ENCODE peak calls at places on chromosomes 5 and 9, in seven cellular contexts. One of them, this sample, is unnamed.

GRCh38 chr5:142323480-142324376 is 1.1 kb downstream of the SPRY4 start:
- DNase-seq in uterus: no peak
- DNase-seq in Panc1: no peak
- DNase-seq in neural progenitor cell: peak; percentile 61
- DNase-seq in body of pancreas: no peak
- DNase-seq in fibroblast of lung: peak; percentile 54
- DNase-seq in right lobe of liver: peak; percentile 62
- DNase-seq in this sample: no peak

GRCh38 chr5:81850494-81850893 is 99.6 kb upstream of the SSBP2 start:
- DNase-seq in uterus: peak; percentile 52
- DNase-seq in Panc1: no peak
- DNase-seq in neural progenitor cell: no peak
- DNase-seq in body of pancreas: no peak
- DNase-seq in fibroblast of lung: peak; percentile 56
- DNase-seq in right lobe of liver: no peak
- DNase-seq in this sample: no peak

GRCh38 chr5:72662936-72663335 is 153.5 kb upstream of the TNPO1 start:
- DNase-seq in uterus: no peak
- DNase-seq in Panc1: no peak
- DNase-seq in neural progenitor cell: peak; percentile 50
- DNase-seq in body of pancreas: no peak
- DNase-seq in fibroblast of lung: no peak
- DNase-seq in right lobe of liver: no peak
- DNase-seq in this sample: no peak

GRCh38 chr9:88776717-88777497 is 214.4 kb upstream of the S1PR3 start:
- DNase-seq in uterus: no peak
- DNase-seq in Panc1: no peak
- DNase-seq in neural progenitor cell: no peak
- DNase-seq in body of pancreas: no peak
- DNase-seq in fibroblast of lung: peak; percentile 94
- DNase-seq in right lobe of liver: no peak
- DNase-seq in this sample: peak; percentile 91

GRCh38 chr5:66718374-66718977 is 122.3 kb downstream of the MAST4 start:
- DNase-seq in uterus: no peak
- DNase-seq in Panc1: no peak
- DNase-seq in neural progenitor cell: no peak
- DNase-seq in body of pancreas: no peak
- DNase-seq in fibroblast of lung: no peak
- DNase-seq in right lobe of liver: no peak
- DNase-seq in this sample: peak; percentile 73

GRCh38 chr5:154370119-154370518 is 75.7 kb upstream of the SAP30L start:
- DNase-seq in uterus: no peak
- DNase-seq in Panc1: no peak
- DNase-seq in neural progenitor cell: peak; percentile 24
- DNase-seq in body of pancreas: no peak
- DNase-seq in fibroblast of lung: peak; percentile 60
- DNase-seq in right lobe of liver: no peak
- DNase-seq in this sample: no peak

GRCh38 chr5:172953776-172954189 is 5.4 kb upstream of the RPL26L1 start:
- DNase-seq in uterus: no peak
- DNase-seq in Panc1: no peak
- DNase-seq in neural progenitor cell: no peak
- DNase-seq in body of pancreas: no peak
- DNase-seq in fibroblast of lung: peak; percentile 99
- DNase-seq in right lobe of liver: no peak
- DNase-seq in this sample: peak; percentile 80

GRCh38 chr5:122182491-122182921 is 53.2 kb downstream of the ZNF474 start:
- DNase-seq in uterus: peak; percentile 50
- DNase-seq in Panc1: no peak
- DNase-seq in neural progenitor cell: peak; percentile 15
- DNase-seq in body of pancreas: no peak
- DNase-seq in fibroblast of lung: peak; percentile 92
- DNase-seq in right lobe of liver: no peak
- DNase-seq in this sample: peak; percentile 94

GRCh38 chr5:87302061-87302460 is 34.4 kb downstream of the RASA1 start:
- DNase-seq in uterus: no peak
- DNase-seq in Panc1: no peak
- DNase-seq in neural progenitor cell: no peak
- DNase-seq in body of pancreas: no peak
- DNase-seq in fibroblast of lung: peak; percentile 60
- DNase-seq in right lobe of liver: no peak
- DNase-seq in this sample: peak; percentile 12

GRCh38 chr9:133532937-133533668 is 1.4 kb upstream of the ADAMTSL2 start:
- DNase-seq in uterus: peak; percentile 57
- DNase-seq in Panc1: peak; percentile 10
- DNase-seq in neural progenitor cell: peak; percentile 88
- DNase-seq in body of pancreas: peak; percentile 73
- DNase-seq in fibroblast of lung: peak; percentile 26
- DNase-seq in right lobe of liver: peak; percentile 78
- DNase-seq in this sample: no peak

GRCh38 chr9:2337602-2338001 is 284.0 kb upstream of the VLDLR start:
- DNase-seq in uterus: peak; percentile 22
- DNase-seq in Panc1: no peak
- DNase-seq in neural progenitor cell: no peak
- DNase-seq in body of pancreas: no peak
- DNase-seq in fibroblast of lung: no peak
- DNase-seq in right lobe of liver: no peak
- DNase-seq in this sample: no peak

GRCh38 chr9:128205296-128205944 is 2.2 kb downstream of the DNM1 start:
- DNase-seq in uterus: no peak
- DNase-seq in Panc1: no peak
- DNase-seq in neural progenitor cell: no peak
- DNase-seq in body of pancreas: no peak
- DNase-seq in fibroblast of lung: no peak
- DNase-seq in right lobe of liver: no peak
- DNase-seq in this sample: no peak

GRCh38 chr5:103424453-103425205 is 138.0 kb downstream of the NUDT12 start:
- DNase-seq in uterus: no peak
- DNase-seq in Panc1: no peak
- DNase-seq in neural progenitor cell: no peak
- DNase-seq in body of pancreas: no peak
- DNase-seq in fibroblast of lung: peak; percentile 91
- DNase-seq in right lobe of liver: no peak
- DNase-seq in this sample: peak; percentile 20

GRCh38 chr5:116531117-116531516 is 43.5 kb downstream of the SEMA6A start:
- DNase-seq in uterus: no peak
- DNase-seq in Panc1: no peak
- DNase-seq in neural progenitor cell: no peak
- DNase-seq in body of pancreas: no peak
- DNase-seq in fibroblast of lung: no peak
- DNase-seq in right lobe of liver: no peak
- DNase-seq in this sample: no peak

GRCh38 chr5:116528519-116529234 is 45.9 kb downstream of the SEMA6A start:
- DNase-seq in uterus: no peak
- DNase-seq in Panc1: no peak
- DNase-seq in neural progenitor cell: peak; percentile 51
- DNase-seq in body of pancreas: no peak
- DNase-seq in fibroblast of lung: no peak
- DNase-seq in right lobe of liver: no peak
- DNase-seq in this sample: no peak

GRCh38 chr5:116530276-116530675 is 44.3 kb downstream of the SEMA6A start:
- DNase-seq in uterus: no peak
- DNase-seq in Panc1: no peak
- DNase-seq in neural progenitor cell: no peak
- DNase-seq in body of pancreas: no peak
- DNase-seq in fibroblast of lung: no peak
- DNase-seq in right lobe of liver: no peak
- DNase-seq in this sample: no peak

GRCh38 chr5:116531635-116532034 is 43.0 kb downstream of the SEMA6A start:
- DNase-seq in uterus: no peak
- DNase-seq in Panc1: no peak
- DNase-seq in neural progenitor cell: no peak
- DNase-seq in body of pancreas: no peak
- DNase-seq in fibroblast of lung: no peak
- DNase-seq in right lobe of liver: no peak
- DNase-seq in this sample: no peak

DNA sequence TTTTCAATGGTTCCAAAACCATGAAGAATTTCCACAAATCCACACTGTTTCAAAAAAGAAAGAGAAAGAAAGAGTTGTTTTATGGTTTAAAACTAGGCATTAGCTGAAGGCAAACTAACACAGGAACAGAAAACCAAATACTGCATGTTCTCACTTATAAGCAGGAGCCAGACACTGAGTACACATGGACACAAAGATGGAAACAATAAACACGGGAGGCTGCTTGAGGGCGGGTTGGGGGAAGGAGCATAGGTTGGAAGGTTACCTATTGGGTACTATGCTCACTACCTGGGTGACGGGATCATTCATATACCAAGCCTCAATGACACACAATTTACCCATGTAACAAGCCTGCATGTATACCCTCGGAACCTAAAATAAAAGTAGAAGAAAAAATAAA is 45.0 kb downstream of the SEMA6A start:
- DNase-seq in uterus: no peak
- DNase-seq in Panc1: no peak
- DNase-seq in neural progenitor cell: no peak
- DNase-seq in body of pancreas: no peak
- DNase-seq in fibroblast of lung: no peak
- DNase-seq in right lobe of liver: no peak
- DNase-seq in this sample: no peak
- TF ChIP-seq CTCF in uterus: no peak
- TF ChIP-seq CTCF in Panc1: no peak
- TF ChIP-seq CTCF in neural progenitor cell: no peak
- TF ChIP-seq CTCF in body of pancreas: no peak
- TF ChIP-seq CTCF in fibroblast of lung: no peak
- TF ChIP-seq CTCF in right lobe of liver: no peak
- TF ChIP-seq CTCF in this sample: no peak

GRCh38 chr5:98940586-98940985 is 11.8 kb upstream of the CHD1 start:
- DNase-seq in uterus: no peak
- DNase-seq in Panc1: no peak
- DNase-seq in neural progenitor cell: peak; percentile 44
- DNase-seq in body of pancreas: no peak
- DNase-seq in fibroblast of lung: peak; percentile 71
- DNase-seq in right lobe of liver: no peak
- DNase-seq in this sample: no peak
- H3K4me1 ChIP-seq in uterus: no peaks in the 10 kb centered on the region
- H3K4me1 ChIP-seq in Panc1: no peaks in the 10 kb centered on the region
- H3K4me1 ChIP-seq in neural progenitor cell: peaks cover 63% of the 10 kb centered on the region
- H3K4me1 ChIP-seq in body of pancreas: peaks cover 19% of the 10 kb centered on the region
- H3K4me1 ChIP-seq in fibroblast of lung: peaks cover 5% of the 10 kb centered on the region
- H3K4me1 ChIP-seq in right lobe of liver: no peaks in the 10 kb centered on the region
- H3K4me1 ChIP-seq in this sample: peaks cover 4% of the 10 kb centered on the region

GRCh38 chr5:3200356-3200755 is 395.3 kb upstream of the IRX1 start:
- DNase-seq in uterus: no peak
- DNase-seq in Panc1: no peak
- DNase-seq in neural progenitor cell: no peak
- DNase-seq in body of pancreas: no peak
- DNase-seq in fibroblast of lung: no peak
- DNase-seq in right lobe of liver: no peak
- DNase-seq in this sample: no peak
- H3K27me3 ChIP-seq in uterus: peaks cover 10% of the 10 kb centered on the region
- H3K27me3 ChIP-seq in Panc1: peaks cover 15% of the 10 kb centered on the region
- H3K27me3 ChIP-seq in neural progenitor cell: peaks cover 43% of the 10 kb centered on the region
- H3K27me3 ChIP-seq in body of pancreas: no peaks in the 10 kb centered on the region
- H3K27me3 ChIP-seq in fibroblast of lung: no peaks in the 10 kb centered on the region
- H3K27me3 ChIP-seq in right lobe of liver: no peaks in the 10 kb centered on the region
- H3K27me3 ChIP-seq in this sample: peaks cover 2% of the 10 kb centered on the region

GRCh38 chr9:6733831-6734230 is 23.9 kb upstream of the KDM4C start:
- DNase-seq in uterus: no peak
- DNase-seq in Panc1: no peak
- DNase-seq in neural progenitor cell: no peak
- DNase-seq in body of pancreas: no peak
- DNase-seq in fibroblast of lung: no peak
- DNase-seq in right lobe of liver: peak; percentile 13
- DNase-seq in this sample: no peak

GRCh38 chr9:6735422-6735821 is 22.4 kb upstream of the KDM4C start:
- DNase-seq in uterus: no peak
- DNase-seq in Panc1: no peak
- DNase-seq in neural progenitor cell: no peak
- DNase-seq in body of pancreas: no peak
- DNase-seq in fibroblast of lung: no peak
- DNase-seq in right lobe of liver: no peak
- DNase-seq in this sample: no peak

GRCh38 chr9:6733243-6733642 is 24.5 kb upstream of the KDM4C start:
- DNase-seq in uterus: no peak
- DNase-seq in Panc1: no peak
- DNase-seq in neural progenitor cell: no peak
- DNase-seq in body of pancreas: no peak
- DNase-seq in fibroblast of lung: no peak
- DNase-seq in right lobe of liver: no peak
- DNase-seq in this sample: no peak

DNA sequence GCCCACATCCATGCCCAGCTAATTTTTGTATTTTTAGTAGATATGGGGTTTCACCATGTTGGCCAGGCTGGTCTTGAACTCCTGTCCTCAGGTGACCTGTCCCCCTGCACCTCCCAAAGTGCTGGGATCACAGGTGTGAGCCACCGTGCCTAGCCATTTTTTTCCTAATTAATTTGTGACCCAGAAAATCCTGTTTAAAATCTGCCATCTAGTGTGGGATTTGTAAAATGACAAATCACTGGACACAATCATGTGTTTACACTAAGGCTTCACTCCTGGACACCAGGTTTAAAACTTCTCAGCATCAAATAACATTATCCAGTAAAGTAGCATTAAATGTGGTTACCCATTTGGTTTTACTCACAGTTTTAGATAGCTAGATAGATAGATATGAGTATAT is 18.6 kb upstream of the KDM4C start:
- DNase-seq in uterus: no peak
- DNase-seq in Panc1: no peak
- DNase-seq in neural progenitor cell: no peak
- DNase-seq in body of pancreas: no peak
- DNase-seq in fibroblast of lung: peak; percentile 11
- DNase-seq in right lobe of liver: no peak
- DNase-seq in this sample: no peak
- TF ChIP-seq CTCF in uterus: no peak
- TF ChIP-seq CTCF in Panc1: peak; percentile 33
- TF ChIP-seq CTCF in neural progenitor cell: peak; percentile 28
- TF ChIP-seq CTCF in body of pancreas: peak; percentile 11
- TF ChIP-seq CTCF in fibroblast of lung: no peak
- TF ChIP-seq CTCF in right lobe of liver: peak; percentile 45
- TF ChIP-seq CTCF in this sample: peak; percentile 63